ENCODE peak calls at places on chromosomes 12 and 14, in four cellular contexts. M, L, T and I are unnamed samples.

GRCh38 chr12:119613319-119613936 is 19.9 kb downstream of the TMEM233 start:
- DNase-seq in T (no peak), M (no peak), L (peak), I (peak)

GRCh38 chr12:19547258-19547657 is 108.0 kb downstream of the AEBP2 start:
- DNase-seq in T (no peak), L (peak), M (no peak), I (peak)

GRCh38 chr14:21589317-21589716 is 9.4 kb upstream of the OR10G3 start:
- DNase-seq in T (no peak), L (no peak), M (no peak), I (no peak)

GRCh38 chr12:1591029-1591428 is 3.4 kb downstream of the FBXL14 start:
- DNase-seq in L (no peak), T (no peak), M (peak), I (peak)

GRCh38 chr14:100721568-100721967 is 5.1 kb upstream of the DLK1 start:
- DNase-seq in T (no peak), L (peak), M (no peak), I (no peak)

GRCh38 chr12:12731178-12731577 is 14.0 kb downstream of the CDKN1B start:
- DNase-seq in M (no peak), L (no peak), T (no peak), I (no peak)

GRCh38 chr14:96816281-96816680 is 19.1 kb downstream of the VRK1 start:
- DNase-seq in M (no peak), T (no peak), L (no peak), I (no peak)

GRCh38 chr12:89777685-89778379 is 69.2 kb upstream of the ATP2B1 start:
- DNase-seq in M (no peak), T (no peak), L (no peak), I (no peak)

GRCh38 chr12:71602745-71603577 is 60.7 kb downstream of the ZFC3H1 start:
- DNase-seq in T (no peak), L (no peak), M (no peak), I (no peak)

GRCh38 chr14:92783813-92784431 is 10.2 kb upstream of the GOLGA5 start:
- DNase-seq in T (no peak), L (peak), M (peak), I (peak)

GRCh38 chr14:22819191-22819988 is 4.2 kb upstream of the SLC7A7 start:
- DNase-seq in L (peak), T (no peak), M (no peak), I (peak)

GRCh38 chr14:105974902-105975301 is 448.5 kb downstream of the TMEM121 start:
- DNase-seq in L (no peak), M (peak), T (no peak), I (no peak)

GRCh38 chr14:65242732-65243134 is 140.4 kb upstream of the MAX start:
- DNase-seq in T (no peak), M (no peak), L (peak), I (peak)

GRCh38 chr12:58819945-58820344 is 100.4 kb downstream of the LRIG3 start:
- DNase-seq in M (no peak), T (no peak), L (no peak), I (no peak)

GRCh38 chr12:123344086-123344485 is 20.6 kb downstream of the SBNO1 start:
- DNase-seq in L (no peak), M (no peak), T (no peak), I (no peak)

GRCh38 chr14:74257988-74258704 is 18.9 kb downstream of the VSX2 start:
- DNase-seq in L (no peak), T (no peak), M (no peak), I (no peak)

GRCh38 chr14:79544671-79545070 is 666.6 kb downstream of the DIO2 start:
- DNase-seq in T (no peak), M (no peak), L (peak), I (no peak)

GRCh38 chr12:55847603-55848329 is 5.0 kb upstream of the MMP19 start:
- DNase-seq in L (peak), M (peak), T (no peak), I (peak)

GRCh38 chr14:103232338-103232808 is 101.7 kb upstream of the EIF5 start:
- DNase-seq in L (no peak), M (no peak), T (no peak), I (no peak)

GRCh38 chr12:99259040-99259934 is 388.3 kb upstream of the GARIN6 start:
- DNase-seq in T (no peak), M (no peak), L (no peak), I (no peak)

GRCh38 chr12:49201595-49202295 is 12.9 kb upstream of the TUBA1A start:
- DNase-seq in T (no peak), M (peak), L (peak), I (peak)

GRCh38 chr14:103143535-103143934 is 20.3 kb downstream of the TNFAIP2 start:
- DNase-seq in L (peak), T (no peak), M (no peak), I (no peak)

GRCh38 chr14:91349481-91350074 is 68.0 kb downstream of the CCDC88C start:
- DNase-seq in T (peak), L (no peak), M (no peak), I (no peak)

GRCh38 chr14:100065161-100065871 is at the start of gene EVL:
- DNase-seq in L (no peak), M (peak), T (peak), I (peak)

GRCh38 chr14:74144789-74145188 is 60.0 kb downstream of the LIN52 start:
- DNase-seq in M (no peak), L (no peak), T (no peak), I (no peak)

GRCh38 chr14:83757896-83758295 is 1772.0 kb upstream of the FLRT2 start:
- DNase-seq in L (peak), M (no peak), T (no peak), I (no peak)

GRCh38 chr12:91792597-91792996 is 353.0 kb downstream of the BTG1 start:
- DNase-seq in L (no peak), M (no peak), T (no peak), I (no peak)
- TF ChIP-seq FOS in L (no peak), M (no peak), T (no peak), I (no peak)

GRCh38 chr12:96336489-96336888 is 63.8 kb downstream of the CDK17 start:
- DNase-seq in T (no peak), M (no peak), L (no peak), I (no peak)
- H3K4me2 ChIP-seq in T (no peak), M (no peak), L (no peak), I (no peak)

GRCh38 chr12:125092108-125092871 is 27.1 kb downstream of the AACS start:
- DNase-seq in L (no peak), M (no peak), T (no peak), I (no peak)

GRCh38 chr12:125089083-125089482 is 23.8 kb downstream of the AACS start:
- DNase-seq in T (no peak), M (peak), L (no peak), I (no peak)

GRCh38 chr12:125091401-125091800 is 26.2 kb downstream of the AACS start:
- DNase-seq in T (no peak), M (no peak), L (no peak), I (no peak)

GRCh38 chr12:125090437-125090836 is 25.2 kb downstream of the AACS start:
- DNase-seq in T (no peak), L (no peak), M (no peak), I (no peak)

DNA sequence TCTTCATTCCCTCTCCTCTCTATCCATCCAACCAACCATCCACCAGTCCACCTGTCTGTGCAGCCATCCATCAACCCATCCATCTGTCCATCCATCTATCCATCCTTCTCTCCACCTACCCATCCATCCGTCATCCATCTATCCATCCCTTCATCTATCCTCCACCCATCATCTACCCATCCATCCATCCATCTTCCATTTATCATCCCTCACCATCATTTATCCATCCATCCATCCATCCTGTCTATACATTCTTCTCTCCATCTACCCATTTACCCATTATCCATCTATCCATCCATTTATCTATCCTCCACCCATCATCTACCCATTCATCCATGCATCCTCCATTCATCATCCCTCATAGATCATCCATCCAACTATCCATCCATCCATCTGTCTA is 24.4 kb downstream of the AACS start:
- DNase-seq in L (no peak), M (no peak), T (no peak), I (no peak)
- H3K4me3 ChIP-seq in L (no peak), M (no peak), T (no peak), I (no peak)

DNA sequence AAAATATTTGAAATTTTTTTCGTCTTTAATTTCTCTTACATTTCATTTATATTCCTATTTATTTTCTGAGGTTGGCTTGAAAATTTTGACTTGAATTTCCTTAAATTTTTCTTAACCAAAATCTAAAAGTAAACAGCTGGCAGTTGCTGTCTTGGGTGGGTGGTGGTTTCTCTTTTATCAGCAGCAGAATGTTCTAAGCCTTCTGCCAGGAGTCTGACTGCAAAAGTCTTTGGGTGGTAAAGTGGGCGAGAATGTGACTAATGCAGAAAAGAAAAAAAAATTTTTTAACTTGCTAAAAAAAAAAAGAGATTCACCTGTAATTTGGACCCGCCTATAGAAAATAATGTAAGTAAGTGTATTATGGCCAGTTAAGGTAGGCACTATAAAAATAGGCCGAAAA is 2.5 kb downstream of the FGFR1OP2 start:
- DNase-seq in T (no peak), M (peak), L (peak), I (no peak)
- TF ChIP-seq FOS in T (no peak), M (no peak), L (no peak), I (no peak)

GRCh38 chr12:70485704-70486103 is 119.6 kb downstream of the KCNMB4 start:
- DNase-seq in T (no peak), L (no peak), M (no peak), I (no peak)

GRCh38 chr12:70486588-70486987 is 120.5 kb downstream of the KCNMB4 start:
- DNase-seq in T (no peak), L (no peak), M (no peak), I (no peak)

GRCh38 chr12:70482764-70483163 is 116.7 kb downstream of the KCNMB4 start:
- DNase-seq in L (no peak), M (no peak), T (no peak), I (no peak)

GRCh38 chr12:70487440-70487839 is 121.3 kb downstream of the KCNMB4 start:
- DNase-seq in L (no peak), M (no peak), T (peak), I (no peak)

GRCh38 chr12:70484464-70484863 is 118.4 kb downstream of the KCNMB4 start:
- DNase-seq in L (no peak), T (no peak), M (no peak), I (no peak)
- H3K4me2 ChIP-seq in L (no peak), T (no peak), M (no peak), I (no peak)